ENCODE peak calls at places on chromosomes 4 and X, in nine cellular contexts. D is upper lobe of right lung, F is tibial nerve, M is left lung, P is fibroblast of lung, T is IMR-90, S is heart right ventricle, J is dorsolateral prefrontal cortex, C is uterus. Y is an unnamed sample.
A peak's percentile ranks its signal among the peaks of the same experiment; 100 is the strongest.

GRCh38 chrX:149131780-149132179 is 373.3 kb downstream of the IDS start:
- DNase-seq in D (no peak), F (no peak), M (no peak), P (no peak), T (no peak), S (no peak), J (no peak), C (no peak), Y (no peak)

GRCh38 chr4:53592686-53593641 is 1.7 kb upstream of the LNX1 start:
- DNase-seq in D (peak; percentile 73), F (no peak), M (peak; percentile 73), P (no peak), T (no peak), S (peak; percentile 48), J (no peak), C (peak; percentile 33), Y (no peak)

GRCh38 chr4:176795441-176795840 is 2.7 kb upstream of the VEGFC start:
- DNase-seq in D (no peak), F (no peak), M (no peak), P (no peak), T (no peak), S (no peak), J (no peak), C (no peak), Y (no peak)

GRCh38 chrX:19291086-19291485 is 52.6 kb upstream of the PDHA1 start:
- DNase-seq in D (no peak), F (no peak), M (no peak), P (no peak), T (no peak), S (no peak), J (no peak), C (no peak), Y (no peak)

GRCh38 chr4:169492436-169493163 is 119.8 kb downstream of the NEK1 start:
- DNase-seq in D (no peak), F (no peak), M (no peak), P (peak; percentile 55), T (peak; percentile 44), S (no peak), J (no peak), C (no peak), Y (no peak)

GRCh38 chr4:32560306-32560705 is 1840.1 kb downstream of the PCDH7 start:
- DNase-seq in D (no peak), F (no peak), M (no peak), P (peak; percentile 94), T (no peak), S (no peak), J (no peak), C (no peak), Y (no peak)

GRCh38 chrX:24097741-24098140 is 43.0 kb downstream of the EIF2S3 start:
- DNase-seq in D (no peak), F (no peak), M (no peak), P (peak; percentile 26), T (peak; percentile 58), S (no peak), J (no peak), C (no peak), Y (no peak)

GRCh38 chr4:43234626-43235025 is 342.1 kb downstream of the GRXCR1 start:
- DNase-seq in D (no peak), F (no peak), M (no peak), P (peak; percentile 5), T (peak; percentile 44), S (no peak), J (no peak), C (no peak), Y (no peak)

GRCh38 chr4:71396382-71396781 is 57.6 kb downstream of the SLC4A4 start:
- DNase-seq in D (no peak), F (no peak), M (no peak), P (peak; percentile 35), T (peak; percentile 82), S (no peak), J (no peak), C (no peak), Y (no peak)

GRCh38 chr4:88078592-88078991 is 71.2 kb downstream of the PKD2 start:
- DNase-seq in D (no peak), F (no peak), M (no peak), P (no peak), T (no peak), S (no peak), J (no peak), C (no peak), Y (no peak)

GRCh38 chr4:74418063-74418670 is 26.8 kb upstream of the AREG start:
- DNase-seq in D (no peak), F (no peak), M (no peak), P (peak; percentile 87), T (peak; percentile 87), S (peak; percentile 21), J (no peak), C (no peak), Y (no peak)

GRCh38 chrX:39855748-39856129 is 242.0 kb downstream of the BCOR start:
- DNase-seq in D (no peak), F (no peak), M (no peak), P (peak; percentile 15), T (peak; percentile 43), S (no peak), J (no peak), C (no peak), Y (no peak)

GRCh38 chr4:158863296-158863695 is 94.5 kb downstream of the FNIP2 start:
- DNase-seq in D (no peak), F (no peak), M (no peak), P (no peak), T (no peak), S (no peak), J (no peak), C (no peak), Y (no peak)

GRCh38 chr4:14906805-14907204 is 95.5 kb upstream of the CPEB2 start:
- DNase-seq in D (no peak), F (no peak), M (no peak), P (no peak), T (no peak), S (no peak), J (no peak), C (no peak), Y (no peak)

GRCh38 chrX:118521435-118521834 is 25.8 kb downstream of the DOCK11 start:
- DNase-seq in D (no peak), F (no peak), M (no peak), P (peak; percentile 81), T (peak; percentile 76), S (no peak), J (no peak), C (no peak), Y (no peak)

GRCh38 chrX:43718081-43718480 is 62.0 kb downstream of the MAOA start:
- DNase-seq in D (no peak), F (no peak), M (no peak), P (no peak), T (no peak), S (no peak), J (no peak), C (no peak), Y (no peak)

DNA sequence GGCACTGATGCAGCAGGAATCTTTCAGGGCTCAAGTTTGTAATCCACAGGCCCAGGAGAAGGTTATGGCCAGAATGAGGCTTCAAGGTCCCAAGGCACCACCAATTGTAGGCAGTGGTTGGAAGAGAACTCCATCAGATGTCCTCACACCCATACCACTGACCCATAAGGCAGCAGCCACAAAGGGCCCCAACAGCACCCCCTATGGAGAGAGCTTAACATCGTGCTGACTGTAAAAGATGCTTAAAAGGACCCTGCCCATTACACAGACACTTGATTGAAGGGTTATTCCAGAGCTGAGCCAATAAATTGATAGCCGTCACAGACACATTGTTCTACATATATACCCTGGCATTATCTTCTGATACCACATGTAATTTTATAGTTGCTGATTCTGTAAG is 113.7 kb downstream of the SOWAHB start:
- DNase-seq in D (no peak), F (no peak), M (no peak), P (peak; percentile 7), T (no peak), S (no peak), J (no peak), C (no peak), Y (no peak)
- TF ChIP-seq CTCF in D (no peak), F (no peak), M (no peak), P (peak; percentile 14), T (peak; percentile 25), S (no peak), J (no peak), C (no peak), Y (no peak)

DNA sequence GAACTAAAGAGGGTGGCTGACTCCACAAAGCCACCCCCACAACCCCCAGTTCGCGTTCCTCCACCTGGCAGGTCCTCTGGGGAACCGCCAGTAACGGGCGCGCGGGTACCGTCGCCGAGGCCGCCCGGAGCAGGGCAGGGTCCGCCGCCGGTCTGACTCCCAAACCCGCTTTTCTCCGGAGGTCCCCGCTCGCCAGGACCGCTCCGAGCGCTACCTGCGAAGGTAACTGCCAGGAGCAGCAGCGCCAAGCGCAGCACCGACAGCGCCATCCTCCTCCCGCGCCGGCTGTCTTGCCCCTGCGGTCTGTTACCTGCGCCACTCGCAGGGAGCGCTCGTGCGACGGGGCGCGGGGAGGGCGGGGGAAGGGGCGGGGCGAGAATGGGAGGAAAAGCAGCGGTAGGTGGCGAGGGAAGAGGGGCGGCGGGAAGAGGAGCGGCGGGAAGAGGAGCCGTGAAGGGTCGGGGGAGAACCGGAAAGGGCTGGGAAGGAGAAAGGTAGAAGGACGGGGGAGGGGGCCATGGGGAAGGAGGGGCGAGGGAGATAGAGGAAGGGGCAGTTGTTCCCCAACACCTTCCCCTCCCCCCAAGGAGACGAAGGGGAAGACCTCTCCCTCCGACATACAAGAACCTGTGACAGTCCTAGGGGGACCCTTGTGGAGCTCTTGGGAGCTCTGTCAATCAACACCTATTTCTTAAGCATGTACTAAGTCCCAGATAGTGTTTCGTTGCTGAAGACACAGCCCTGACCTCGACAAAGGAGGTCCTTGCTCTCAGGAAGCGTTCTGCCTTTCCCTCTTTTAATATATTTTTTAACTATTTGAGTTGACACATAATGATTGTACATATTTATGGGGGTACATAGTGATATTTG is at the start of gene SPINK2:
- DNase-seq in D (peak; percentile 78), F (no peak), M (peak; percentile 87), P (no peak), T (no peak), S (no peak), J (no peak), C (no peak), Y (peak; percentile 71)
- TF ChIP-seq CTCF in D (peak; percentile 15), F (no peak), M (no peak), P (no peak), T (no peak), S (no peak), J (no peak), C (no peak), Y (peak; percentile 38)

DNA sequence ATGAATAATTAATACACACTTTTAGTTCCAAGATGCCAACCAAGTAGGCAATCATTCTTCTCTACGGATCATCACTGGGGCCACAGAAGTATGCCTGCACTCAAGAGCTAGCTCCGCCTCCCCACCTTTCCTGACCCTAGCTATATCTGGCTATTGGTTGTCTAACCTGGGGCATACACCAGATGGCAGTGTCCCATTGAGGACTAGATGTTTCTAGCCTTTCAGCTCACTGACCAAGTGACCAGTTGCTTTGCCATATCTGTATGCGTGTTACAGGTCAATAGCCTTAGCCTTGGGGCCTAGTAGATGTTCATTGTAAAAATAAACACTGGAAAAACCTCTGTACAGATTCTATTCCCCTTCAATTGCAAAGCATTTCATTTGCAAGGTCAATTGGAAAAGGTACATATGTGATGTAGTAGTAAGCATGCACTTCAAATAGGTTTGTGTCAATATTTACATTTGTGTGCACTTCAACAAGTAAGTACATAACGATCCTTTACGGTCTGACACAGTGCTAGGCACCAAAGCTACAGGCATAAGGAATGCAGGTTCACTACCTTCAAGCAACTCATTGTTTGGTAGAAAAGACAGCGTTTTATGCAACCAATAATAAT is 521.7 kb downstream of the PPARGC1A start:
- DNase-seq in D (no peak), F (no peak), M (no peak), P (peak; percentile 8), T (peak; percentile 1), S (peak; percentile 44), J (no peak), C (no peak), Y (no peak)
- TF ChIP-seq CTCF in D (peak; percentile 14), F (no peak), M (no peak), P (no peak), T (peak; percentile 12), S (peak; percentile 47), J (peak; percentile 21), C (no peak), Y (peak; percentile 64)

GRCh38 chr4:26325191-26325590 is 4.4 kb downstream of the RBPJ start:
- DNase-seq in D (no peak), F (no peak), M (no peak), P (peak; percentile 74), T (peak; percentile 67), S (no peak), J (no peak), C (no peak), Y (no peak)
- TF ChIP-seq CTCF in D (peak; percentile 24), F (no peak), M (no peak), P (peak; percentile 71), T (peak; percentile 61), S (no peak), J (peak; percentile 40), C (peak; percentile 16), Y (peak; percentile 46)